ENCODE peak calls at places on chromosomes 11 and 22, in four cellular contexts. One of them, this sample, is unnamed.
A peak's percentile ranks its signal among the peaks of the same experiment; 100 is the strongest.

GRCh38 chr11:90134420-90135003 is at the start of gene NAALAD2:
- DNase-seq in K562: peak; percentile 8
- DNase-seq in GM12878: no peak
- DNase-seq in HepG2: peak; percentile 59
- DNase-seq in this sample: peak; percentile 74

GRCh38 chr22:37462983-37463382 is 23.2 kb downstream of the MFNG start:
- DNase-seq in HepG2: peak; percentile 28
- DNase-seq in K562: peak; percentile 37
- DNase-seq in GM12878: no peak
- DNase-seq in this sample: peak; percentile 70

GRCh38 chr11:125933030-125933813 is 12.6 kb upstream of the VSIG10L2 start:
- DNase-seq in K562: peak; percentile 29
- DNase-seq in GM12878: no peak
- DNase-seq in HepG2: no peak
- DNase-seq in this sample: no peak

GRCh38 chr11:123559418-123559817 is 95.0 kb downstream of the SCN3B start:
- DNase-seq in K562: no peak
- DNase-seq in HepG2: no peak
- DNase-seq in GM12878: no peak
- DNase-seq in this sample: no peak

GRCh38 chr11:70064726-70065317 is 13.3 kb upstream of the ANO1 start:
- DNase-seq in GM12878: no peak
- DNase-seq in HepG2: no peak
- DNase-seq in K562: no peak
- DNase-seq in this sample: no peak

GRCh38 chr11:26045082-26045481 is 286.8 kb upstream of the ANO3 start:
- DNase-seq in GM12878: no peak
- DNase-seq in HepG2: no peak
- DNase-seq in K562: no peak
- DNase-seq in this sample: no peak

GRCh38 chr11:1970956-1971355 is 23.8 kb downstream of the MRPL23 start:
- DNase-seq in GM12878: no peak
- DNase-seq in K562: no peak
- DNase-seq in HepG2: no peak
- DNase-seq in this sample: peak; percentile 6

GRCh38 chr11:100556781-100557180 is 130.3 kb upstream of the ARHGAP42 start:
- DNase-seq in K562: no peak
- DNase-seq in HepG2: no peak
- DNase-seq in GM12878: no peak
- DNase-seq in this sample: no peak

GRCh38 chr11:119990306-119991021 is 147.4 kb downstream of the TRIM29 start:
- DNase-seq in GM12878: no peak
- DNase-seq in K562: no peak
- DNase-seq in HepG2: no peak
- DNase-seq in this sample: no peak

GRCh38 chr11:102453286-102453797 is 777 bp upstream of the TMEM123 start:
- DNase-seq in GM12878: no peak
- DNase-seq in K562: peak; percentile 38
- DNase-seq in HepG2: no peak
- DNase-seq in this sample: peak; percentile 13

GRCh38 chr11:2036863-2037486 is 39.3 kb upstream of the H19 start:
- DNase-seq in HepG2: no peak
- DNase-seq in GM12878: no peak
- DNase-seq in K562: no peak
- DNase-seq in this sample: no peak

GRCh38 chr22:28857288-28857687 is 26.1 kb upstream of the ZNRF3 start:
- DNase-seq in HepG2: no peak
- DNase-seq in GM12878: no peak
- DNase-seq in K562: no peak
- DNase-seq in this sample: no peak

GRCh38 chr22:21861290-21861848 is 6.1 kb downstream of the MAPK1 start:
- DNase-seq in GM12878: no peak
- DNase-seq in K562: peak; percentile 42
- DNase-seq in HepG2: no peak
- DNase-seq in this sample: no peak

GRCh38 chr11:134956461-134957209 is 544.6 kb upstream of the B3GAT1 start:
- DNase-seq in K562: no peak
- DNase-seq in GM12878: no peak
- DNase-seq in HepG2: no peak
- DNase-seq in this sample: no peak

GRCh38 chr11:111785076-111785475 is 18.9 kb upstream of the PPP2R1B start:
- DNase-seq in K562: no peak
- DNase-seq in HepG2: no peak
- DNase-seq in GM12878: no peak
- DNase-seq in this sample: no peak

GRCh38 chr11:111782109-111782784 is 16.1 kb upstream of the PPP2R1B start:
- DNase-seq in GM12878: no peak
- DNase-seq in HepG2: no peak
- DNase-seq in K562: no peak
- DNase-seq in this sample: no peak

GRCh38 chr11:111788051-111788450 is 21.9 kb upstream of the PPP2R1B start:
- DNase-seq in GM12878: no peak
- DNase-seq in K562: no peak
- DNase-seq in HepG2: no peak
- DNase-seq in this sample: no peak

GRCh38 chr11:111788464-111788863 is 22.3 kb upstream of the PPP2R1B start:
- DNase-seq in K562: no peak
- DNase-seq in GM12878: no peak
- DNase-seq in HepG2: no peak
- DNase-seq in this sample: no peak

GRCh38 chr11:111785886-111786412 is 19.8 kb upstream of the PPP2R1B start:
- DNase-seq in HepG2: peak; percentile 76
- DNase-seq in K562: no peak
- DNase-seq in GM12878: no peak
- DNase-seq in this sample: no peak
- TF ChIP-seq CREM in HepG2: no peak
- TF ChIP-seq CREM in K562: no peak
- TF ChIP-seq CREM in GM12878: no peak
- TF ChIP-seq CREM in this sample: no peak

GRCh38 chr22:48894064-48894671 is 933.5 kb downstream of the BRD1 start:
- DNase-seq in GM12878: no peak
- DNase-seq in HepG2: no peak
- DNase-seq in K562: peak; percentile 42
- DNase-seq in this sample: peak; percentile 45

GRCh38 chr22:48891688-48892380 is 935.8 kb downstream of the BRD1 start:
- DNase-seq in HepG2: no peak
- DNase-seq in K562: no peak
- DNase-seq in GM12878: no peak
- DNase-seq in this sample: no peak

GRCh38 chr22:48894804-48895250 is 932.8 kb downstream of the BRD1 start:
- DNase-seq in HepG2: no peak
- DNase-seq in GM12878: no peak
- DNase-seq in K562: no peak
- DNase-seq in this sample: no peak

GRCh38 chr22:48892571-48893287 is 934.9 kb downstream of the BRD1 start:
- DNase-seq in K562: no peak
- DNase-seq in GM12878: no peak
- DNase-seq in HepG2: no peak
- DNase-seq in this sample: no peak

DNA sequence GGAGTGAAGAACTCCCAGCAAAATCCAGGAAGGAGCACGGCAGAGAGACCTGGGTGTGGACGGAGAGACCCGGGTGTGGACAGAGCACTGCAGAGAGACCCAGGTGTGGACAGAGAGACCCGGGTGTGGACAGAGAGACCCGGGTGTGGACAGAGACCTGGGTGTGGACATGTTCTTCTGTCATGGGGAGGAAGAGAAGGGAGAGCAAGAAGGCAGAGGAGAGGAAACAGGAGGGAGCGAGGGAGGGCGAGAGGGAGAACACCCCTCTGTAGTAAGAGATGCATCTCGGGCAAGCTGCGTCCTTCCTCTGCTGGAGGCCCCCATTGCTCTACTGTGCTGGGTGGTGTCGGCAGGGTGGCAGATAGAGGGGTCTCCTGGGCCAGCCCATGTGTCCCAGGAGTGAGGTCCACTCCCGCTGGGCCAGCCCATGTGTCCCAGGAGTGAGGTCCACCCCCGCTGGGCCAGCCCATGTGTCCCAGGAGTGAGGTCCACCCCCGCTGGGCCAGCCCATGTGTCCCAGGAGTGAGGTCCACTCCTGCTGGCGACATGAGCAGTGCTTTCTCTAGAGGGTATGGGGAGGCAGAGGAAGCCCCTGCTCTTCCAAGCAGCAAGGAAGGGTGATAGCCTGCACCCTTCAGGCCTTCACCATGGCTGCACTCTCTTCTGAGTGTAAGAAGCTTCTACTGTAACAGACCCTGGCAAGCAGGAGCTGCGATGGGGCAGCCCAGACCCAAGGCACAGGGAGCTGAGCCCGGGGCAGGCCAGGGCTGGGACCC is 934.2 kb downstream of the BRD1 start:
- DNase-seq in HepG2: no peak
- DNase-seq in K562: no peak
- DNase-seq in GM12878: no peak
- DNase-seq in this sample: no peak
- TF ChIP-seq CREM in HepG2: no peak
- TF ChIP-seq CREM in K562: no peak
- TF ChIP-seq CREM in GM12878: no peak
- TF ChIP-seq CREM in this sample: no peak

GRCh38 chr11:15118431-15118830 is 3.7 kb downstream of the INSC start:
- DNase-seq in K562: no peak
- DNase-seq in HepG2: no peak
- DNase-seq in GM12878: peak; percentile 31
- DNase-seq in this sample: no peak

GRCh38 chr11:15119352-15119751 is 4.6 kb downstream of the INSC start:
- DNase-seq in K562: no peak
- DNase-seq in GM12878: no peak
- DNase-seq in HepG2: no peak
- DNase-seq in this sample: no peak

GRCh38 chr11:15117751-15118150 is 3.0 kb downstream of the INSC start:
- DNase-seq in GM12878: no peak
- DNase-seq in K562: no peak
- DNase-seq in HepG2: no peak
- DNase-seq in this sample: no peak

GRCh38 chr11:15123849-15124248 is 9.1 kb downstream of the INSC start:
- DNase-seq in K562: no peak
- DNase-seq in GM12878: no peak
- DNase-seq in HepG2: no peak
- DNase-seq in this sample: no peak

DNA sequence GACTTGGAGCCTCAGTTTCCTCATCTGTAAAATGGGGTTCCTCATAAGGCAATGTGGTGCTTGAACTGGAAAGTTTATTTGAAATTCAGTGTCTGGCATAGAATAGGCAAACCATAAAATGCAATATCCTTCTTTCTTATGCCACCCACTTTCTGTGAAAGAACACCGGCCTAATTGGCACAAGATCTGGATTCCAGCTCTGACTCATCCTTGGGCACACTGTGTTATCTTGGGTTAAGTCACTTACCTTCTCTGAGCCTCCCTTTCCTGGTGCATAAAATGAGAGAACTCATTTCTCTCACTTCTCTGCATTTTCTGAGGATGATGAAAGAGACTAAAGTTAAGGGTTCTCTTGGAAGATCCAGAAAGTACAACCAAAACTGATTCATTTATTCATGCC is 5.1 kb downstream of the INSC start:
- DNase-seq in GM12878: no peak
- DNase-seq in K562: no peak
- DNase-seq in HepG2: no peak
- DNase-seq in this sample: no peak
- TF ChIP-seq CREM in GM12878: no peak
- TF ChIP-seq CREM in K562: no peak
- TF ChIP-seq CREM in HepG2: no peak
- TF ChIP-seq CREM in this sample: no peak

GRCh38 chr22:35470903-35471321 is 69.7 kb upstream of the RASD2 start:
- DNase-seq in HepG2: peak; percentile 83
- DNase-seq in K562: peak; percentile 47
- DNase-seq in GM12878: no peak
- DNase-seq in this sample: no peak
- TF ChIP-seq CREM in HepG2: no peak
- TF ChIP-seq CREM in K562: no peak
- TF ChIP-seq CREM in GM12878: no peak
- TF ChIP-seq CREM in this sample: no peak

This sample was measured in WTC11.